ENCODE peak calls at places on chromosomes 16 and 17, in seven cellular contexts. One of them, this sample, is unnamed.

GRCh38 chr17:64403881-64404460 is 13.3 kb upstream of the PECAM1 start:
- DNase-seq in HS-27A: no peak
- DNase-seq in substantia nigra: no peak
- DNase-seq in activated naive CD8-positive, alpha-beta T cell treated with anti-CD3 and anti-CD28 coated beads, Interleukin-2, amount 50 U/mL, for 16 hours: no peak
- DNase-seq in left cardiac atrium: no peak
- DNase-seq in T-cell: no peak
- DNase-seq in naive thymus-derived CD8-positive, alpha-beta T cell: no peak
- DNase-seq in this sample: no peak

GRCh38 chr16:68734782-68735181 is 2.3 kb upstream of the CDH1 start:
- DNase-seq in T-cell: no peak
- DNase-seq in naive thymus-derived CD8-positive, alpha-beta T cell: no peak
- DNase-seq in substantia nigra: no peak
- DNase-seq in HS-27A: no peak
- DNase-seq in left cardiac atrium: no peak
- DNase-seq in activated naive CD8-positive, alpha-beta T cell treated with anti-CD3 and anti-CD28 coated beads, Interleukin-2, amount 50 U/mL, for 16 hours: no peak
- DNase-seq in this sample: no peak

GRCh38 chr17:27762527-27763305 is 37.6 kb downstream of the NOS2 start:
- DNase-seq in T-cell: no peak
- DNase-seq in activated naive CD8-positive, alpha-beta T cell treated with anti-CD3 and anti-CD28 coated beads, Interleukin-2, amount 50 U/mL, for 16 hours: no peak
- DNase-seq in naive thymus-derived CD8-positive, alpha-beta T cell: no peak
- DNase-seq in substantia nigra: no peak
- DNase-seq in HS-27A: no peak
- DNase-seq in left cardiac atrium: no peak
- DNase-seq in this sample: peak; percentile 92

GRCh38 chr16:17565605-17566004 is 94.8 kb upstream of the XYLT1 start:
- DNase-seq in HS-27A: no peak
- DNase-seq in activated naive CD8-positive, alpha-beta T cell treated with anti-CD3 and anti-CD28 coated beads, Interleukin-2, amount 50 U/mL, for 16 hours: no peak
- DNase-seq in naive thymus-derived CD8-positive, alpha-beta T cell: no peak
- DNase-seq in left cardiac atrium: no peak
- DNase-seq in T-cell: no peak
- DNase-seq in substantia nigra: no peak
- DNase-seq in this sample: no peak

GRCh38 chr17:57442914-57443571 is 186.7 kb downstream of the MSI2 start:
- DNase-seq in naive thymus-derived CD8-positive, alpha-beta T cell: peak; percentile 50
- DNase-seq in T-cell: peak; percentile 21
- DNase-seq in HS-27A: no peak
- DNase-seq in activated naive CD8-positive, alpha-beta T cell treated with anti-CD3 and anti-CD28 coated beads, Interleukin-2, amount 50 U/mL, for 16 hours: peak; percentile 17
- DNase-seq in left cardiac atrium: peak; percentile 59
- DNase-seq in substantia nigra: peak; percentile 43
- DNase-seq in this sample: no peak

GRCh38 chr16:69761983-69762842 is at the start of gene WWP2:
- DNase-seq in naive thymus-derived CD8-positive, alpha-beta T cell: peak; percentile 71
- DNase-seq in HS-27A: no peak
- DNase-seq in left cardiac atrium: peak; percentile 77
- DNase-seq in substantia nigra: peak; percentile 81
- DNase-seq in activated naive CD8-positive, alpha-beta T cell treated with anti-CD3 and anti-CD28 coated beads, Interleukin-2, amount 50 U/mL, for 16 hours: peak; percentile 45
- DNase-seq in T-cell: peak; percentile 80
- DNase-seq in this sample: peak; percentile 93

GRCh38 chr17:34617398-34617797 is 38.0 kb downstream of the TMEM132E start:
- DNase-seq in substantia nigra: no peak
- DNase-seq in left cardiac atrium: no peak
- DNase-seq in HS-27A: no peak
- DNase-seq in activated naive CD8-positive, alpha-beta T cell treated with anti-CD3 and anti-CD28 coated beads, Interleukin-2, amount 50 U/mL, for 16 hours: no peak
- DNase-seq in naive thymus-derived CD8-positive, alpha-beta T cell: no peak
- DNase-seq in T-cell: no peak
- DNase-seq in this sample: no peak

GRCh38 chr17:33778505-33779398 is 476.3 kb upstream of the CCL2 start:
- DNase-seq in naive thymus-derived CD8-positive, alpha-beta T cell: peak; percentile 5
- DNase-seq in T-cell: peak; percentile 5
- DNase-seq in substantia nigra: peak; percentile 23
- DNase-seq in left cardiac atrium: peak; percentile 32
- DNase-seq in HS-27A: no peak
- DNase-seq in activated naive CD8-positive, alpha-beta T cell treated with anti-CD3 and anti-CD28 coated beads, Interleukin-2, amount 50 U/mL, for 16 hours: no peak
- DNase-seq in this sample: peak; percentile 85

GRCh38 chr17:64016248-64016784 is 4.1 kb downstream of the ICAM2 start:
- DNase-seq in left cardiac atrium: no peak
- DNase-seq in naive thymus-derived CD8-positive, alpha-beta T cell: no peak
- DNase-seq in T-cell: no peak
- DNase-seq in HS-27A: no peak
- DNase-seq in substantia nigra: no peak
- DNase-seq in activated naive CD8-positive, alpha-beta T cell treated with anti-CD3 and anti-CD28 coated beads, Interleukin-2, amount 50 U/mL, for 16 hours: no peak
- DNase-seq in this sample: peak; percentile 46

GRCh38 chr16:47687694-47688093 is 226.6 kb downstream of the PHKB start:
- DNase-seq in naive thymus-derived CD8-positive, alpha-beta T cell: no peak
- DNase-seq in T-cell: no peak
- DNase-seq in HS-27A: no peak
- DNase-seq in substantia nigra: no peak
- DNase-seq in left cardiac atrium: no peak
- DNase-seq in activated naive CD8-positive, alpha-beta T cell treated with anti-CD3 and anti-CD28 coated beads, Interleukin-2, amount 50 U/mL, for 16 hours: no peak
- DNase-seq in this sample: no peak

GRCh38 chr17:18084256-18084655 is 3.5 kb upstream of the DRG2 start:
- DNase-seq in activated naive CD8-positive, alpha-beta T cell treated with anti-CD3 and anti-CD28 coated beads, Interleukin-2, amount 50 U/mL, for 16 hours: no peak
- DNase-seq in naive thymus-derived CD8-positive, alpha-beta T cell: no peak
- DNase-seq in T-cell: no peak
- DNase-seq in substantia nigra: no peak
- DNase-seq in left cardiac atrium: no peak
- DNase-seq in HS-27A: no peak
- DNase-seq in this sample: no peak

GRCh38 chr16:57620316-57621231 is 7.9 kb upstream of the ADGRG1 start:
- DNase-seq in HS-27A: no peak
- DNase-seq in left cardiac atrium: peak; percentile 18
- DNase-seq in activated naive CD8-positive, alpha-beta T cell treated with anti-CD3 and anti-CD28 coated beads, Interleukin-2, amount 50 U/mL, for 16 hours: no peak
- DNase-seq in naive thymus-derived CD8-positive, alpha-beta T cell: no peak
- DNase-seq in T-cell: no peak
- DNase-seq in substantia nigra: no peak
- DNase-seq in this sample: peak; percentile 73

GRCh38 chr17:82435103-82435502 is 15.4 kb downstream of the CYBC1 start:
- DNase-seq in HS-27A: no peak
- DNase-seq in T-cell: no peak
- DNase-seq in substantia nigra: no peak
- DNase-seq in activated naive CD8-positive, alpha-beta T cell treated with anti-CD3 and anti-CD28 coated beads, Interleukin-2, amount 50 U/mL, for 16 hours: no peak
- DNase-seq in naive thymus-derived CD8-positive, alpha-beta T cell: no peak
- DNase-seq in left cardiac atrium: no peak
- DNase-seq in this sample: peak; percentile 81

GRCh38 chr17:6059406-6059805 is 10.8 kb upstream of the WSCD1 start:
- DNase-seq in substantia nigra: no peak
- DNase-seq in T-cell: no peak
- DNase-seq in activated naive CD8-positive, alpha-beta T cell treated with anti-CD3 and anti-CD28 coated beads, Interleukin-2, amount 50 U/mL, for 16 hours: no peak
- DNase-seq in naive thymus-derived CD8-positive, alpha-beta T cell: no peak
- DNase-seq in HS-27A: no peak
- DNase-seq in left cardiac atrium: no peak
- DNase-seq in this sample: no peak

GRCh38 chr16:19691161-19691850 is 26.7 kb downstream of the KNOP1 start:
- DNase-seq in substantia nigra: peak; percentile 61
- DNase-seq in T-cell: no peak
- DNase-seq in HS-27A: no peak
- DNase-seq in naive thymus-derived CD8-positive, alpha-beta T cell: no peak
- DNase-seq in left cardiac atrium: peak; percentile 42
- DNase-seq in activated naive CD8-positive, alpha-beta T cell treated with anti-CD3 and anti-CD28 coated beads, Interleukin-2, amount 50 U/mL, for 16 hours: no peak
- DNase-seq in this sample: no peak

GRCh38 chr16:27867122-27868110 is 196.1 kb downstream of the GSG1L start:
- DNase-seq in activated naive CD8-positive, alpha-beta T cell treated with anti-CD3 and anti-CD28 coated beads, Interleukin-2, amount 50 U/mL, for 16 hours: no peak
- DNase-seq in HS-27A: peak; percentile 24
- DNase-seq in naive thymus-derived CD8-positive, alpha-beta T cell: peak; percentile 18
- DNase-seq in T-cell: peak; percentile 53
- DNase-seq in left cardiac atrium: peak; percentile 60
- DNase-seq in substantia nigra: peak; percentile 64
- DNase-seq in this sample: peak; percentile 98

GRCh38 chr17:48027322-48027981 is 10.1 kb downstream of the COPZ2 start:
- DNase-seq in left cardiac atrium: no peak
- DNase-seq in activated naive CD8-positive, alpha-beta T cell treated with anti-CD3 and anti-CD28 coated beads, Interleukin-2, amount 50 U/mL, for 16 hours: no peak
- DNase-seq in HS-27A: no peak
- DNase-seq in T-cell: no peak
- DNase-seq in naive thymus-derived CD8-positive, alpha-beta T cell: no peak
- DNase-seq in substantia nigra: no peak
- DNase-seq in this sample: peak; percentile 54

GRCh38 chr17:80778716-80779115 is 212.9 kb upstream of the CHMP6 start:
- DNase-seq in T-cell: no peak
- DNase-seq in HS-27A: no peak
- DNase-seq in naive thymus-derived CD8-positive, alpha-beta T cell: no peak
- DNase-seq in substantia nigra: no peak
- DNase-seq in activated naive CD8-positive, alpha-beta T cell treated with anti-CD3 and anti-CD28 coated beads, Interleukin-2, amount 50 U/mL, for 16 hours: no peak
- DNase-seq in left cardiac atrium: no peak
- DNase-seq in this sample: no peak

GRCh38 chr17:20189979-20190378 is 180.8 kb downstream of the SPECC1 start:
- DNase-seq in naive thymus-derived CD8-positive, alpha-beta T cell: no peak
- DNase-seq in left cardiac atrium: no peak
- DNase-seq in substantia nigra: no peak
- DNase-seq in activated naive CD8-positive, alpha-beta T cell treated with anti-CD3 and anti-CD28 coated beads, Interleukin-2, amount 50 U/mL, for 16 hours: no peak
- DNase-seq in T-cell: no peak
- DNase-seq in HS-27A: no peak
- DNase-seq in this sample: no peak

GRCh38 chr17:74923538-74924249 is 379 bp upstream of the OTOP2 start:
- DNase-seq in T-cell: peak; percentile 62
- DNase-seq in left cardiac atrium: peak; percentile 82
- DNase-seq in substantia nigra: peak; percentile 72
- DNase-seq in activated naive CD8-positive, alpha-beta T cell treated with anti-CD3 and anti-CD28 coated beads, Interleukin-2, amount 50 U/mL, for 16 hours: peak; percentile 35
- DNase-seq in naive thymus-derived CD8-positive, alpha-beta T cell: peak; percentile 68
- DNase-seq in HS-27A: no peak
- DNase-seq in this sample: peak; percentile 93

GRCh38 chr16:3992297-3993051 is 112.0 kb upstream of the CREBBP start:
- DNase-seq in activated naive CD8-positive, alpha-beta T cell treated with anti-CD3 and anti-CD28 coated beads, Interleukin-2, amount 50 U/mL, for 16 hours: no peak
- DNase-seq in substantia nigra: no peak
- DNase-seq in T-cell: no peak
- DNase-seq in naive thymus-derived CD8-positive, alpha-beta T cell: no peak
- DNase-seq in left cardiac atrium: no peak
- DNase-seq in HS-27A: no peak
- DNase-seq in this sample: peak; percentile 89

GRCh38 chr16:89017956-89018604 is 41.1 kb upstream of the CBFA2T3 start:
- DNase-seq in left cardiac atrium: peak; percentile 11
- DNase-seq in substantia nigra: no peak
- DNase-seq in T-cell: no peak
- DNase-seq in HS-27A: no peak
- DNase-seq in naive thymus-derived CD8-positive, alpha-beta T cell: no peak
- DNase-seq in activated naive CD8-positive, alpha-beta T cell treated with anti-CD3 and anti-CD28 coated beads, Interleukin-2, amount 50 U/mL, for 16 hours: no peak
- DNase-seq in this sample: peak; percentile 33

GRCh38 chr16:50449800-50450199 is 81.0 kb upstream of the BRD7 start:
- DNase-seq in substantia nigra: no peak
- DNase-seq in left cardiac atrium: no peak
- DNase-seq in T-cell: no peak
- DNase-seq in activated naive CD8-positive, alpha-beta T cell treated with anti-CD3 and anti-CD28 coated beads, Interleukin-2, amount 50 U/mL, for 16 hours: no peak
- DNase-seq in HS-27A: no peak
- DNase-seq in naive thymus-derived CD8-positive, alpha-beta T cell: no peak
- DNase-seq in this sample: no peak

GRCh38 chr17:39648876-39649430 is 12.0 kb downstream of the STARD3 start:
- DNase-seq in activated naive CD8-positive, alpha-beta T cell treated with anti-CD3 and anti-CD28 coated beads, Interleukin-2, amount 50 U/mL, for 16 hours: no peak
- DNase-seq in HS-27A: no peak
- DNase-seq in left cardiac atrium: no peak
- DNase-seq in substantia nigra: no peak
- DNase-seq in T-cell: no peak
- DNase-seq in naive thymus-derived CD8-positive, alpha-beta T cell: no peak
- DNase-seq in this sample: no peak

GRCh38 chr17:2624292-2624731 is 30.9 kb downstream of the PAFAH1B1 start:
- DNase-seq in left cardiac atrium: no peak
- DNase-seq in activated naive CD8-positive, alpha-beta T cell treated with anti-CD3 and anti-CD28 coated beads, Interleukin-2, amount 50 U/mL, for 16 hours: no peak
- DNase-seq in substantia nigra: no peak
- DNase-seq in naive thymus-derived CD8-positive, alpha-beta T cell: no peak
- DNase-seq in T-cell: no peak
- DNase-seq in HS-27A: no peak
- DNase-seq in this sample: peak; percentile 70

GRCh38 chr17:28398280-28398981 is 7.6 kb downstream of the SLC46A1 start:
- DNase-seq in left cardiac atrium: no peak
- DNase-seq in naive thymus-derived CD8-positive, alpha-beta T cell: no peak
- DNase-seq in T-cell: no peak
- DNase-seq in substantia nigra: no peak
- DNase-seq in HS-27A: no peak
- DNase-seq in activated naive CD8-positive, alpha-beta T cell treated with anti-CD3 and anti-CD28 coated beads, Interleukin-2, amount 50 U/mL, for 16 hours: no peak
- DNase-seq in this sample: no peak

GRCh38 chr16:86044241-86044671 is 145.3 kb downstream of the IRF8 start:
- DNase-seq in naive thymus-derived CD8-positive, alpha-beta T cell: peak; percentile 26
- DNase-seq in T-cell: peak; percentile 19
- DNase-seq in HS-27A: no peak
- DNase-seq in activated naive CD8-positive, alpha-beta T cell treated with anti-CD3 and anti-CD28 coated beads, Interleukin-2, amount 50 U/mL, for 16 hours: peak; percentile 9
- DNase-seq in substantia nigra: peak; percentile 9
- DNase-seq in left cardiac atrium: peak; percentile 50
- DNase-seq in this sample: peak; percentile 93

GRCh38 chr16:29170393-29171239 is 185.8 kb downstream of the LAT start:
- DNase-seq in activated naive CD8-positive, alpha-beta T cell treated with anti-CD3 and anti-CD28 coated beads, Interleukin-2, amount 50 U/mL, for 16 hours: no peak
- DNase-seq in naive thymus-derived CD8-positive, alpha-beta T cell: no peak
- DNase-seq in substantia nigra: no peak
- DNase-seq in left cardiac atrium: no peak
- DNase-seq in T-cell: no peak
- DNase-seq in HS-27A: no peak
- DNase-seq in this sample: no peak

GRCh38 chr17:71850792-71851191 is 270.0 kb upstream of the SOX9 start:
- DNase-seq in HS-27A: no peak
- DNase-seq in naive thymus-derived CD8-positive, alpha-beta T cell: no peak
- DNase-seq in left cardiac atrium: no peak
- DNase-seq in activated naive CD8-positive, alpha-beta T cell treated with anti-CD3 and anti-CD28 coated beads, Interleukin-2, amount 50 U/mL, for 16 hours: no peak
- DNase-seq in T-cell: no peak
- DNase-seq in substantia nigra: no peak
- DNase-seq in this sample: no peak

GRCh38 chr17:74386397-74386796 is 19.1 kb downstream of the GPR142 start:
- DNase-seq in HS-27A: no peak
- DNase-seq in substantia nigra: no peak
- DNase-seq in T-cell: no peak
- DNase-seq in left cardiac atrium: peak; percentile 75
- DNase-seq in activated naive CD8-positive, alpha-beta T cell treated with anti-CD3 and anti-CD28 coated beads, Interleukin-2, amount 50 U/mL, for 16 hours: no peak
- DNase-seq in naive thymus-derived CD8-positive, alpha-beta T cell: no peak
- DNase-seq in this sample: no peak

GRCh38 chr16:11742041-11742535 is 569 bp downstream of the TXNDC11 start:
- DNase-seq in substantia nigra: no peak
- DNase-seq in HS-27A: no peak
- DNase-seq in left cardiac atrium: peak; percentile 54
- DNase-seq in T-cell: no peak
- DNase-seq in naive thymus-derived CD8-positive, alpha-beta T cell: peak; percentile 31
- DNase-seq in activated naive CD8-positive, alpha-beta T cell treated with anti-CD3 and anti-CD28 coated beads, Interleukin-2, amount 50 U/mL, for 16 hours: no peak
- DNase-seq in this sample: peak; percentile 82

GRCh38 chr17:76697702-76698465 is 12.9 kb downstream of the MXRA7 start:
- DNase-seq in naive thymus-derived CD8-positive, alpha-beta T cell: no peak
- DNase-seq in T-cell: no peak
- DNase-seq in activated naive CD8-positive, alpha-beta T cell treated with anti-CD3 and anti-CD28 coated beads, Interleukin-2, amount 50 U/mL, for 16 hours: no peak
- DNase-seq in left cardiac atrium: peak; percentile 53
- DNase-seq in HS-27A: no peak
- DNase-seq in substantia nigra: no peak
- DNase-seq in this sample: peak; percentile 78

GRCh38 chr17:81684442-81684911 is 666 bp downstream of the HGS start:
- DNase-seq in HS-27A: no peak
- DNase-seq in left cardiac atrium: no peak
- DNase-seq in T-cell: no peak
- DNase-seq in activated naive CD8-positive, alpha-beta T cell treated with anti-CD3 and anti-CD28 coated beads, Interleukin-2, amount 50 U/mL, for 16 hours: no peak
- DNase-seq in naive thymus-derived CD8-positive, alpha-beta T cell: no peak
- DNase-seq in substantia nigra: no peak
- DNase-seq in this sample: no peak

GRCh38 chr16:89481556-89481955 is 8.8 kb downstream of the ANKRD11 start:
- DNase-seq in activated naive CD8-positive, alpha-beta T cell treated with anti-CD3 and anti-CD28 coated beads, Interleukin-2, amount 50 U/mL, for 16 hours: no peak
- DNase-seq in naive thymus-derived CD8-positive, alpha-beta T cell: no peak
- DNase-seq in HS-27A: no peak
- DNase-seq in T-cell: no peak
- DNase-seq in substantia nigra: no peak
- DNase-seq in left cardiac atrium: no peak
- DNase-seq in this sample: no peak

This sample was measured in endodermal cell.